ENCODE peak calls at places on chromosomes 12 and 14, in six cellular contexts. B is MCF 10A; Z is COR-L47; A is lower lobe of right lung; J is activated naive CD4-positive, alpha-beta T cell; P is astrocyte of the spinal cord. V is an unnamed sample.
A peak's percentile ranks its signal among the peaks of the same experiment; 100 is the strongest.

GRCh38 chr14:80977103-80977728 is 21.8 kb downstream of the TSHR start:
- DNase-seq in B (no peak), Z (no peak), A (no peak), J (no peak), P (no peak), V (no peak)

GRCh38 chr12:109581856-109582255 is 8.3 kb downstream of the MVK start:
- DNase-seq in B (peak; percentile 92), Z (no peak), A (peak; percentile 66), J (no peak), P (peak; percentile 54), V (no peak)

GRCh38 chr12:94750891-94751290 is 100.5 kb upstream of the TMCC3 start:
- DNase-seq in B (no peak), Z (no peak), A (no peak), J (no peak), P (no peak), V (no peak)

GRCh38 chr12:66647034-66647691 is 31.7 kb downstream of the GRIP1 start:
- DNase-seq in B (peak; percentile 78), Z (no peak), A (no peak), J (no peak), P (peak; percentile 98), V (no peak)

GRCh38 chr12:11731455-11731854 is 82.0 kb downstream of the ETV6 start:
- DNase-seq in B (peak; percentile 46), Z (no peak), A (no peak), J (no peak), P (peak; percentile 72), V (no peak)

GRCh38 chr12:11508699-11509098 is 113.3 kb upstream of the PRB2 start:
- DNase-seq in B (no peak), Z (no peak), A (no peak), J (no peak), P (peak; percentile 61), V (no peak)

GRCh38 chr14:79246200-79246599 is 965.1 kb downstream of the DIO2 start:
- DNase-seq in B (no peak), Z (no peak), A (no peak), J (no peak), P (no peak), V (no peak)

GRCh38 chr14:74568380-74568649 is 43.7 kb downstream of the LTBP2 start:
- DNase-seq in B (no peak), Z (no peak), A (no peak), J (no peak), P (no peak), V (no peak)

GRCh38 chr12:100793182-100793581 is 1.4 kb upstream of the ANO4 start:
- DNase-seq in B (peak; percentile 8), Z (no peak), A (no peak), J (no peak), P (peak; percentile 69), V (no peak)

GRCh38 chr14:92956961-92957360 is 34.0 kb downstream of the CHGA start:
- DNase-seq in B (no peak), Z (peak; percentile 94), A (no peak), J (no peak), P (no peak), V (no peak)

GRCh38 chr12:6269986-6270385 is 40.5 kb upstream of the PLEKHG6 start:
- DNase-seq in B (no peak), Z (no peak), A (peak; percentile 39), J (no peak), P (no peak), V (no peak)

GRCh38 chr12:107642240-107642639 is 43.4 kb upstream of the PWP1 start:
- DNase-seq in B (no peak), Z (no peak), A (no peak), J (no peak), P (no peak), V (no peak)

GRCh38 chr12:107163413-107163812 is 70.1 kb upstream of the CRY1 start:
- DNase-seq in B (no peak), Z (no peak), A (no peak), J (no peak), P (no peak), V (no peak)

GRCh38 chr12:95789126-95790024 is 1.2 kb downstream of the NTN4 start:
- DNase-seq in B (peak; percentile 47), Z (peak; percentile 67), A (peak; percentile 59), J (no peak), P (no peak), V (no peak)

GRCh38 chr12:63006536-63006935 is 71.6 kb upstream of the PPM1H start:
- DNase-seq in B (no peak), Z (no peak), A (no peak), J (no peak), P (no peak), V (no peak)

GRCh38 chr12:97685360-97685759 is 222.8 kb downstream of the RMST start:
- DNase-seq in B (no peak), Z (no peak), A (no peak), J (no peak), P (no peak), V (no peak)

GRCh38 chr12:124610629-124611558 is 43.5 kb upstream of the NCOR2 start:
- DNase-seq in B (no peak), Z (no peak), A (no peak), J (no peak), P (no peak), V (no peak)

GRCh38 chr14:91113829-91114078 is at the start of gene DGLUCY:
- DNase-seq in B (peak; percentile 58), Z (no peak), A (peak; percentile 88), J (no peak), P (no peak), V (peak; percentile 31)

GRCh38 chr14:102544745-102545460 is 35.3 kb upstream of the ANKRD9 start:
- DNase-seq in B (peak; percentile 61), Z (no peak), A (peak; percentile 62), J (no peak), P (no peak), V (no peak)

GRCh38 chr12:50059440-50060119 is 2.2 kb downstream of the ASIC1 start:
- DNase-seq in B (no peak), Z (no peak), A (no peak), J (no peak), P (no peak), V (no peak)

GRCh38 chr12:53492830-53493609 is 6.2 kb downstream of the MAP3K12 start:
- DNase-seq in B (peak; percentile 84), Z (peak; percentile 94), A (peak; percentile 96), J (peak; percentile 57), P (peak; percentile 90), V (peak; percentile 41)

GRCh38 chr12:70448371-70448770 is 82.3 kb downstream of the KCNMB4 start:
- DNase-seq in B (peak; percentile 42), Z (no peak), A (no peak), J (no peak), P (no peak), V (no peak)

GRCh38 chr14:101961011-101961721 is 3.2 kb upstream of the DYNC1H1 start:
- DNase-seq in B (peak; percentile 82), Z (peak; percentile 90), A (peak; percentile 82), J (peak; percentile 33), P (peak; percentile 79), V (peak; percentile 39)

GRCh38 chr14:91170504-91171121 is 56.7 kb downstream of the DGLUCY start:
- DNase-seq in B (no peak), Z (no peak), A (no peak), J (no peak), P (peak; percentile 22), V (no peak)

GRCh38 chr12:46046436-46046835 is 56.1 kb upstream of the SCAF11 start:
- DNase-seq in B (no peak), Z (no peak), A (no peak), J (no peak), P (no peak), V (no peak)

GRCh38 chr14:78202178-78202577 is 32.0 kb downstream of the NRXN3 start:
- DNase-seq in B (no peak), Z (no peak), A (no peak), J (no peak), P (no peak), V (no peak)

V was measured in NCI-H1436 treated with DMSO at 0.1 percent for 48 hours.